ENCODE peak calls at places on chromosomes 13 and 19, in seven cellular contexts. N is mesenchymal stem cell, L is IMR-90, T is trophoblast cell, X is neuronal stem cell, V is H1, E is mesendoderm. G is an unnamed sample.

GRCh38 chr13:47480121-47480520 is 521.0 kb downstream of the SUCLA2 start:
- DNase-seq in N (peak; percentile 89), L (peak; percentile 96), T (no peak), X (no peak), V (no peak), E (no peak), G (no peak)

GRCh38 chr13:29999492-30000372 is 149.3 kb upstream of the UBL3 start:
- DNase-seq in N (no peak), L (no peak), T (no peak), X (no peak), V (no peak), E (no peak), G (no peak)

GRCh38 chr19:10333758-10334339 is 520 bp upstream of the RAVER1 start:
- DNase-seq in N (no peak), L (no peak), T (no peak), X (no peak), V (no peak), E (no peak), G (no peak)

GRCh38 chr19:44644391-44645016 is 794 bp downstream of the PVR start:
- DNase-seq in N (peak; percentile 62), L (peak; percentile 49), T (peak; percentile 80), X (peak; percentile 43), V (peak; percentile 21), E (peak; percentile 87), G (peak; percentile 68)

GRCh38 chr13:110152351-110152750 is 154.6 kb downstream of the COL4A1 start:
- DNase-seq in N (no peak), L (no peak), T (no peak), X (no peak), V (no peak), E (no peak), G (no peak)

GRCh38 chr13:51333421-51333820 is 6.1 kb upstream of the SERPINE3 start:
- DNase-seq in N (no peak), L (no peak), T (no peak), X (no peak), V (no peak), E (no peak), G (no peak)

GRCh38 chr13:30395192-30396158 is 26.8 kb upstream of the UBE2L5 start:
- DNase-seq in N (peak; percentile 95), L (peak; percentile 93), T (peak; percentile 78), X (peak; percentile 31), V (no peak), E (peak; percentile 82), G (peak; percentile 76)

GRCh38 chr13:111039735-111040134 is 75.4 kb upstream of the ARHGEF7 start:
- DNase-seq in N (no peak), L (no peak), T (no peak), X (no peak), V (no peak), E (no peak), G (no peak)

GRCh38 chr13:77002590-77003190 is 10.8 kb downstream of the CLN5 start:
- DNase-seq in N (peak; percentile 55), L (peak; percentile 48), T (no peak), X (no peak), V (no peak), E (peak; percentile 53), G (no peak)

GRCh38 chr19:4366666-4367335 is 23.4 kb downstream of the MPND start:
- DNase-seq in N (no peak), L (no peak), T (no peak), X (no peak), V (no peak), E (no peak), G (no peak)

GRCh38 chr19:45251452-45252354 is 632 bp downstream of the MARK4 start:
- DNase-seq in N (peak; percentile 41), L (no peak), T (no peak), X (no peak), V (no peak), E (peak; percentile 52), G (no peak)

GRCh38 chr19:13089139-13089856 is 13.4 kb downstream of the LYL1 start:
- DNase-seq in N (no peak), L (no peak), T (no peak), X (no peak), V (no peak), E (peak; percentile 81), G (peak; percentile 79)

GRCh38 chr13:93265800-93266199 is 39.2 kb downstream of the GPC6 start:
- DNase-seq in N (no peak), L (no peak), T (no peak), X (no peak), V (no peak), E (no peak), G (no peak)

GRCh38 chr19:16398530-16399241 is 73.1 kb downstream of the EPS15L1 start:
- DNase-seq in N (no peak), L (peak; percentile 12), T (no peak), X (no peak), V (no peak), E (no peak), G (no peak)

GRCh38 chr13:27076411-27076810 is 95.2 kb downstream of the USP12 start:
- DNase-seq in N (no peak), L (peak; percentile 41), T (no peak), X (no peak), V (no peak), E (no peak), G (no peak)

DNA sequence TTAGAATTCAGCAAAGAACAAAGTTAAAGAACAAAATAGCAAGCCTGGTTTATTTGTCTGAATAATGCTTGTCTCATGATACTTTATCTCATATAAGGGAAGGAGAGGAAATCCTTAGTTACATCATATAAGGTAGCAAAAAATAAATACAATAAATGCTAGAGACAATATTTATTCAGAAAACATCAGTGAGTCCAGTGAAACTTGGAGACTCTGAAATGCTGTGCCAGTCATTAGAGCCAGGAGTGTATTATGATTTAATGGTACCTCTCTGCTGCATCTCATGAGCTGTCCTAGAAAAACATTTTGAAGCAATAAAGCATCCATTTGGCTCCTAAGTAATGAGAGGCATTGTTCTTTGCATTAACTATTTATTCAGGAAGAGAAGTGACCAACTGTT is 104.9 kb downstream of the DGKH start:
- DNase-seq in N (no peak), L (peak; percentile 18), T (no peak), X (no peak), V (no peak), E (no peak), G (no peak)
- H2BK120ac ChIP-seq in N (no peak overlapping the region), L (no peak overlapping the region), T (no peak overlapping the region), X (no peak overlapping the region), V (no peak overlapping the region), E (no peak overlapping the region), G (no peak overlapping the region)

GRCh38 chr13:49627831-49628652 is at the start of gene ARL11:
- DNase-seq in N (no peak), L (no peak), T (peak; percentile 86), X (no peak), V (peak; percentile 73), E (peak; percentile 88), G (peak; percentile 92)

GRCh38 chr13:49629196-49629938 is 1.1 kb downstream of the ARL11 start:
- DNase-seq in N (peak; percentile 65), L (no peak), T (no peak), X (no peak), V (no peak), E (no peak), G (no peak)

GRCh38 chr13:49622174-49622946 is 5.9 kb upstream of the ARL11 start:
- DNase-seq in N (no peak), L (no peak), T (no peak), X (no peak), V (no peak), E (no peak), G (no peak)

GRCh38 chr13:49624207-49624606 is 4.1 kb upstream of the ARL11 start:
- DNase-seq in N (no peak), L (no peak), T (no peak), X (no peak), V (no peak), E (no peak), G (no peak)

DNA sequence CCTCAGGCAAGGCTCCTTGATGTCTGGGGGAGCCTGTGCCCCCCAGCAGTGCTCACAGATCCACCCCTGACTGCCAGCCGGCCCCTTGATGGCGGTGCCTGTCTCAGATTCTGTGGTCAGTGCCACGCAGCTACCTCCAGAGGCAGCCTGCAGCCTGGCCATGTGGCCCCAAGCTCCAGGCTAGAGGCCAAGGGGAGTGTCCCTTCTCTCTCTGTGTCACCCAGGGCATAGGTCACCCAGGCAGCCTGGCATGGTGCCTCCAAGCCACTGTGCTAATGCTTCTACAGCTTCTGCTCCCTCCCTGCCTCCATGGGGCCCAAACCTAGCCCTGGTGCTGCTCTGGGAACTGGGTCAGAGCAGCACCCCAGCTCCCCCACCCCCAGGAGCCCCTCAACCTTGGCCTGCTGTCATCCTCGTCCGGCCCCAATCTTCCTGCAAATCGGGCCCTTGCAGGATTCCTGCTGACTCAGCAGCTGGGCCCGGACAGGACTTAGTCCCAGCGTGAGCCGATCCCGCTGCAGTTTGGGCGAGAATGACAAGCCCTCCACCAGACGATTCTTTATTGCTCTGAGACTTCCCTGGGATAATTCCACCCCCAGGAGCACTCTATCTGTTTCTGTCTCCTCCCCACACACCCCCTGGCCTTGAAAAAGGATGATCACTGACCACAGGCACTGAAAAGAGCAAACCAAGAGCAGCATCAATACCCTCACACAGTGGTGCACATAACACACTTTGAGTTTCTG is 2.7 kb upstream of the ARL11 start:
- DNase-seq in N (no peak), L (peak; percentile 6), T (peak; percentile 48), X (no peak), V (no peak), E (no peak), G (no peak)
- H2BK120ac ChIP-seq in N (no peak overlapping the region), L (no peak overlapping the region), T (no peak overlapping the region), X (no peak overlapping the region), V (no peak overlapping the region), E (no peak overlapping the region), G (no peak overlapping the region)

DNA sequence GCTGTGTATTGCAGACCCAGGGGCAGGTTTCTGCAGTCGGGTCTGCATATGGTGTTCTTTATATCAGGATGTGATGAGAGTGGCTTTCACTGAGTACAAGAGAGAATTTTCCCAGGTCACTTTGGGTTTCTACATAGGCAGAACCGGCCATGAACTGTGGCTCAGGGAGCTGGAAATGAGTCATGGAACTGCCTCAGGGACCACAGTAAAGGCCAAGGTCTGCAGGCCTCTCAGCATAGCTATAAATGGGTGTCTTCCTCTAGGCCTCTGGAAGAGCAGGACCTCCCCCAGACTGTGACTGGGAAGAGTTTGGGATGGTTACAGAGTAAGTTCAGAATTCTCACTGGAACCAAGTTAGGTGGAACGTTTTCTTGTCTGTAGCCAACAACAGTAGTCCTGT is 51.8 kb upstream of the ZNF681 start:
- DNase-seq in N (no peak), L (no peak), T (peak; percentile 45), X (no peak), V (no peak), E (peak; percentile 39), G (no peak)
- H2BK120ac ChIP-seq in N (no peak overlapping the region), L (no peak overlapping the region), T (no peak overlapping the region), X (no peak overlapping the region), V (no peak overlapping the region), E (no peak overlapping the region), G (no peak overlapping the region)

GRCh38 chr19:8224394-8225145 is 15.4 kb downstream of the CERS4 start:
- DNase-seq in N (no peak), L (no peak), T (no peak), X (no peak), V (no peak), E (no peak), G (no peak)
- H2BK120ac ChIP-seq in N (no peak overlapping the region), L (no peak overlapping the region), T (no peak overlapping the region), X (no peak overlapping the region), V (no peak overlapping the region), E (no peak overlapping the region), G (no peak overlapping the region)

GRCh38 chr13:24877531-24877930 is 113.6 kb downstream of the RNF17 start:
- DNase-seq in N (no peak), L (no peak), T (no peak), X (no peak), V (no peak), E (no peak), G (no peak)
- H2BK120ac ChIP-seq in N (no peak overlapping the region), L (no peak overlapping the region), T (no peak overlapping the region), X (no peak overlapping the region), V (no peak overlapping the region), E (no peak overlapping the region), G (no peak overlapping the region)

GRCh38 chr19:22608441-22608840 is 25.7 kb upstream of the ZNF492 start:
- DNase-seq in N (no peak), L (no peak), T (no peak), X (no peak), V (no peak), E (no peak), G (no peak)
- H2BK120ac ChIP-seq in N (no peak overlapping the region), L (no peak overlapping the region), T (no peak overlapping the region), X (no peak overlapping the region), V (no peak overlapping the region), E (no peak overlapping the region), G (no peak overlapping the region)